ENCODE peak calls at places on chromosomes 1 and 21, in nine cellular contexts. One of them, this sample, is unnamed.

GRCh38 chr1:157030728-157031127 is 14.8 kb downstream of the ARHGEF11 start:
- DNase-seq in AML-193: no peak
- DNase-seq in HT1080: no peak
- DNase-seq in HTR-8/SVneo: no peak
- DNase-seq in thoracic aorta: no peak
- DNase-seq in stimulated activated CD4-positive, alpha-beta T cell treated with anti-CD3 and anti-CD28 coated beads, Interleukin-2, amount 100 ng/mL, for 24 hours: no peak
- DNase-seq in NCI-H146: no peak
- DNase-seq in psoas muscle: no peak
- DNase-seq in HCEC 1CT: no peak
- DNase-seq in this sample: no peak

GRCh38 chr1:150282558-150282958 is 204 bp downstream of the CIART start:
- DNase-seq in AML-193: no peak
- DNase-seq in HT1080: no peak
- DNase-seq in HTR-8/SVneo: no peak
- DNase-seq in thoracic aorta: no peak
- DNase-seq in stimulated activated CD4-positive, alpha-beta T cell treated with anti-CD3 and anti-CD28 coated beads, Interleukin-2, amount 100 ng/mL, for 24 hours: no peak
- DNase-seq in NCI-H146: peak; percentile 78
- DNase-seq in psoas muscle: no peak
- DNase-seq in HCEC 1CT: no peak
- DNase-seq in this sample: no peak

GRCh38 chr1:39154553-39155361 is 49.7 kb upstream of the MACF1 start:
- DNase-seq in AML-193: no peak
- DNase-seq in HT1080: peak; percentile 83
- DNase-seq in HTR-8/SVneo: no peak
- DNase-seq in thoracic aorta: no peak
- DNase-seq in stimulated activated CD4-positive, alpha-beta T cell treated with anti-CD3 and anti-CD28 coated beads, Interleukin-2, amount 100 ng/mL, for 24 hours: no peak
- DNase-seq in NCI-H146: no peak
- DNase-seq in psoas muscle: no peak
- DNase-seq in HCEC 1CT: peak; percentile 89
- DNase-seq in this sample: no peak

GRCh38 chr1:155006601-155007101 is 4.0 kb downstream of the ZBTB7B start:
- DNase-seq in AML-193: peak; percentile 87
- DNase-seq in HT1080: no peak
- DNase-seq in HTR-8/SVneo: no peak
- DNase-seq in thoracic aorta: no peak
- DNase-seq in stimulated activated CD4-positive, alpha-beta T cell treated with anti-CD3 and anti-CD28 coated beads, Interleukin-2, amount 100 ng/mL, for 24 hours: peak; percentile 52
- DNase-seq in NCI-H146: no peak
- DNase-seq in psoas muscle: no peak
- DNase-seq in HCEC 1CT: peak; percentile 23
- DNase-seq in this sample: peak; percentile 55

GRCh38 chr1:180219776-180220175 is 10.3 kb upstream of the LHX4 start:
- DNase-seq in AML-193: no peak
- DNase-seq in HT1080: no peak
- DNase-seq in HTR-8/SVneo: no peak
- DNase-seq in thoracic aorta: no peak
- DNase-seq in stimulated activated CD4-positive, alpha-beta T cell treated with anti-CD3 and anti-CD28 coated beads, Interleukin-2, amount 100 ng/mL, for 24 hours: no peak
- DNase-seq in NCI-H146: no peak
- DNase-seq in psoas muscle: no peak
- DNase-seq in HCEC 1CT: no peak
- DNase-seq in this sample: no peak

GRCh38 chr1:4140821-4141220 is 240.7 kb upstream of the C1orf174 start:
- DNase-seq in AML-193: no peak
- DNase-seq in HT1080: no peak
- DNase-seq in HTR-8/SVneo: no peak
- DNase-seq in thoracic aorta: no peak
- DNase-seq in stimulated activated CD4-positive, alpha-beta T cell treated with anti-CD3 and anti-CD28 coated beads, Interleukin-2, amount 100 ng/mL, for 24 hours: no peak
- DNase-seq in NCI-H146: no peak
- DNase-seq in psoas muscle: no peak
- DNase-seq in HCEC 1CT: no peak
- DNase-seq in this sample: no peak

GRCh38 chr1:174134000-174134659 is 25.2 kb upstream of the RABGAP1L start:
- DNase-seq in AML-193: no peak
- DNase-seq in HT1080: no peak
- DNase-seq in HTR-8/SVneo: no peak
- DNase-seq in thoracic aorta: no peak
- DNase-seq in stimulated activated CD4-positive, alpha-beta T cell treated with anti-CD3 and anti-CD28 coated beads, Interleukin-2, amount 100 ng/mL, for 24 hours: no peak
- DNase-seq in NCI-H146: peak; percentile 65
- DNase-seq in psoas muscle: no peak
- DNase-seq in HCEC 1CT: no peak
- DNase-seq in this sample: no peak

GRCh38 chr1:61157420-61157987 is 75.1 kb downstream of the NFIA start:
- DNase-seq in AML-193: no peak
- DNase-seq in HT1080: peak; percentile 74
- DNase-seq in HTR-8/SVneo: no peak
- DNase-seq in thoracic aorta: no peak
- DNase-seq in stimulated activated CD4-positive, alpha-beta T cell treated with anti-CD3 and anti-CD28 coated beads, Interleukin-2, amount 100 ng/mL, for 24 hours: no peak
- DNase-seq in NCI-H146: no peak
- DNase-seq in psoas muscle: no peak
- DNase-seq in HCEC 1CT: peak; percentile 42
- DNase-seq in this sample: no peak

GRCh38 chr1:5189384-5189783 is 535.0 kb downstream of the AJAP1 start:
- DNase-seq in AML-193: no peak
- DNase-seq in HT1080: no peak
- DNase-seq in HTR-8/SVneo: no peak
- DNase-seq in thoracic aorta: no peak
- DNase-seq in stimulated activated CD4-positive, alpha-beta T cell treated with anti-CD3 and anti-CD28 coated beads, Interleukin-2, amount 100 ng/mL, for 24 hours: no peak
- DNase-seq in NCI-H146: no peak
- DNase-seq in psoas muscle: no peak
- DNase-seq in HCEC 1CT: no peak
- DNase-seq in this sample: no peak

GRCh38 chr1:212980123-212980800 is 29.9 kb downstream of the VASH2 start:
- DNase-seq in AML-193: no peak
- DNase-seq in HT1080: no peak
- DNase-seq in HTR-8/SVneo: no peak
- DNase-seq in thoracic aorta: no peak
- DNase-seq in stimulated activated CD4-positive, alpha-beta T cell treated with anti-CD3 and anti-CD28 coated beads, Interleukin-2, amount 100 ng/mL, for 24 hours: no peak
- DNase-seq in NCI-H146: no peak
- DNase-seq in psoas muscle: no peak
- DNase-seq in HCEC 1CT: peak; percentile 15
- DNase-seq in this sample: no peak

GRCh38 chr1:220221670-220222069 is 50.6 kb downstream of the RAB3GAP2 start:
- DNase-seq in AML-193: no peak
- DNase-seq in HT1080: no peak
- DNase-seq in HTR-8/SVneo: no peak
- DNase-seq in thoracic aorta: no peak
- DNase-seq in stimulated activated CD4-positive, alpha-beta T cell treated with anti-CD3 and anti-CD28 coated beads, Interleukin-2, amount 100 ng/mL, for 24 hours: no peak
- DNase-seq in NCI-H146: peak; percentile 56
- DNase-seq in psoas muscle: no peak
- DNase-seq in HCEC 1CT: no peak
- DNase-seq in this sample: no peak

GRCh38 chr1:231550448-231550781 is 21.9 kb downstream of the TSNAX start:
- DNase-seq in AML-193: peak; percentile 14
- DNase-seq in HT1080: peak; percentile 11
- DNase-seq in HTR-8/SVneo: no peak
- DNase-seq in thoracic aorta: no peak
- DNase-seq in stimulated activated CD4-positive, alpha-beta T cell treated with anti-CD3 and anti-CD28 coated beads, Interleukin-2, amount 100 ng/mL, for 24 hours: peak; percentile 8
- DNase-seq in NCI-H146: peak; percentile 59
- DNase-seq in psoas muscle: no peak
- DNase-seq in HCEC 1CT: no peak
- DNase-seq in this sample: no peak

GRCh38 chr21:46226920-46227599 is 1.5 kb downstream of the LSS start:
- DNase-seq in AML-193: peak; percentile 23
- DNase-seq in HT1080: no peak
- DNase-seq in HTR-8/SVneo: no peak
- DNase-seq in thoracic aorta: no peak
- DNase-seq in stimulated activated CD4-positive, alpha-beta T cell treated with anti-CD3 and anti-CD28 coated beads, Interleukin-2, amount 100 ng/mL, for 24 hours: no peak
- DNase-seq in NCI-H146: no peak
- DNase-seq in psoas muscle: no peak
- DNase-seq in HCEC 1CT: peak; percentile 44
- DNase-seq in this sample: no peak

GRCh38 chr1:202155478-202156021 is 4.9 kb downstream of the PTPN7 start:
- DNase-seq in AML-193: no peak
- DNase-seq in HT1080: peak; percentile 19
- DNase-seq in HTR-8/SVneo: peak; percentile 53
- DNase-seq in thoracic aorta: no peak
- DNase-seq in stimulated activated CD4-positive, alpha-beta T cell treated with anti-CD3 and anti-CD28 coated beads, Interleukin-2, amount 100 ng/mL, for 24 hours: no peak
- DNase-seq in NCI-H146: no peak
- DNase-seq in psoas muscle: no peak
- DNase-seq in HCEC 1CT: no peak
- DNase-seq in this sample: peak; percentile 52

GRCh38 chr1:167747988-167748387 is 26.2 kb downstream of the MPZL1 start:
- DNase-seq in AML-193: no peak
- DNase-seq in HT1080: no peak
- DNase-seq in HTR-8/SVneo: no peak
- DNase-seq in thoracic aorta: no peak
- DNase-seq in stimulated activated CD4-positive, alpha-beta T cell treated with anti-CD3 and anti-CD28 coated beads, Interleukin-2, amount 100 ng/mL, for 24 hours: no peak
- DNase-seq in NCI-H146: no peak
- DNase-seq in psoas muscle: no peak
- DNase-seq in HCEC 1CT: peak; percentile 75
- DNase-seq in this sample: no peak

GRCh38 chr1:230163205-230163604 is 96.2 kb downstream of the GALNT2 start:
- DNase-seq in AML-193: no peak
- DNase-seq in HT1080: no peak
- DNase-seq in HTR-8/SVneo: no peak
- DNase-seq in thoracic aorta: no peak
- DNase-seq in stimulated activated CD4-positive, alpha-beta T cell treated with anti-CD3 and anti-CD28 coated beads, Interleukin-2, amount 100 ng/mL, for 24 hours: no peak
- DNase-seq in NCI-H146: no peak
- DNase-seq in psoas muscle: peak; percentile 83
- DNase-seq in HCEC 1CT: no peak
- DNase-seq in this sample: peak; percentile 32

GRCh38 chr1:8122160-8122476 is 96.0 kb upstream of the ERRFI1 start:
- DNase-seq in AML-193: no peak
- DNase-seq in HT1080: peak; percentile 36
- DNase-seq in HTR-8/SVneo: no peak
- DNase-seq in thoracic aorta: no peak
- DNase-seq in stimulated activated CD4-positive, alpha-beta T cell treated with anti-CD3 and anti-CD28 coated beads, Interleukin-2, amount 100 ng/mL, for 24 hours: no peak
- DNase-seq in NCI-H146: no peak
- DNase-seq in psoas muscle: no peak
- DNase-seq in HCEC 1CT: peak; percentile 92
- DNase-seq in this sample: no peak

GRCh38 chr1:66418021-66418420 is 115.9 kb upstream of the SGIP1 start:
- DNase-seq in AML-193: no peak
- DNase-seq in HT1080: no peak
- DNase-seq in HTR-8/SVneo: no peak
- DNase-seq in thoracic aorta: no peak
- DNase-seq in stimulated activated CD4-positive, alpha-beta T cell treated with anti-CD3 and anti-CD28 coated beads, Interleukin-2, amount 100 ng/mL, for 24 hours: no peak
- DNase-seq in NCI-H146: no peak
- DNase-seq in psoas muscle: no peak
- DNase-seq in HCEC 1CT: no peak
- DNase-seq in this sample: no peak

GRCh38 chr1:187621961-187622360 is 793.2 kb downstream of the PLA2G4A start:
- DNase-seq in AML-193: no peak
- DNase-seq in HT1080: peak; percentile 79
- DNase-seq in HTR-8/SVneo: no peak
- DNase-seq in thoracic aorta: no peak
- DNase-seq in stimulated activated CD4-positive, alpha-beta T cell treated with anti-CD3 and anti-CD28 coated beads, Interleukin-2, amount 100 ng/mL, for 24 hours: no peak
- DNase-seq in NCI-H146: no peak
- DNase-seq in psoas muscle: no peak
- DNase-seq in HCEC 1CT: peak; percentile 59
- DNase-seq in this sample: no peak

GRCh38 chr1:29839726-29840125 is 603.4 kb downstream of the PTPRU start:
- DNase-seq in AML-193: no peak
- DNase-seq in HT1080: no peak
- DNase-seq in HTR-8/SVneo: no peak
- DNase-seq in thoracic aorta: no peak
- DNase-seq in stimulated activated CD4-positive, alpha-beta T cell treated with anti-CD3 and anti-CD28 coated beads, Interleukin-2, amount 100 ng/mL, for 24 hours: no peak
- DNase-seq in NCI-H146: no peak
- DNase-seq in psoas muscle: no peak
- DNase-seq in HCEC 1CT: no peak
- DNase-seq in this sample: no peak

GRCh38 chr1:61851849-61852692 is 109.8 kb downstream of the PATJ start:
- DNase-seq in AML-193: peak; percentile 57
- DNase-seq in HT1080: peak; percentile 19
- DNase-seq in HTR-8/SVneo: peak; percentile 19
- DNase-seq in thoracic aorta: no peak
- DNase-seq in stimulated activated CD4-positive, alpha-beta T cell treated with anti-CD3 and anti-CD28 coated beads, Interleukin-2, amount 100 ng/mL, for 24 hours: no peak
- DNase-seq in NCI-H146: peak; percentile 50
- DNase-seq in psoas muscle: no peak
- DNase-seq in HCEC 1CT: peak; percentile 57
- DNase-seq in this sample: peak; percentile 71

GRCh38 chr1:37676281-37677243 is 15.8 kb upstream of the CDCA8 start:
- DNase-seq in AML-193: no peak
- DNase-seq in HT1080: no peak
- DNase-seq in HTR-8/SVneo: no peak
- DNase-seq in thoracic aorta: no peak
- DNase-seq in stimulated activated CD4-positive, alpha-beta T cell treated with anti-CD3 and anti-CD28 coated beads, Interleukin-2, amount 100 ng/mL, for 24 hours: no peak
- DNase-seq in NCI-H146: no peak
- DNase-seq in psoas muscle: no peak
- DNase-seq in HCEC 1CT: no peak
- DNase-seq in this sample: no peak

GRCh38 chr1:31587720-31588423 is 11.6 kb downstream of the TINAGL1 start:
- DNase-seq in AML-193: peak; percentile 33
- DNase-seq in HT1080: peak; percentile 48
- DNase-seq in HTR-8/SVneo: peak; percentile 76
- DNase-seq in thoracic aorta: peak; percentile 68
- DNase-seq in stimulated activated CD4-positive, alpha-beta T cell treated with anti-CD3 and anti-CD28 coated beads, Interleukin-2, amount 100 ng/mL, for 24 hours: peak; percentile 63
- DNase-seq in NCI-H146: peak; percentile 12
- DNase-seq in psoas muscle: peak; percentile 80
- DNase-seq in HCEC 1CT: no peak
- DNase-seq in this sample: peak; percentile 46

GRCh38 chr1:116987256-116987555 is 14.4 kb upstream of the CD101 start:
- DNase-seq in AML-193: no peak
- DNase-seq in HT1080: no peak
- DNase-seq in HTR-8/SVneo: no peak
- DNase-seq in thoracic aorta: no peak
- DNase-seq in stimulated activated CD4-positive, alpha-beta T cell treated with anti-CD3 and anti-CD28 coated beads, Interleukin-2, amount 100 ng/mL, for 24 hours: peak; percentile 73
- DNase-seq in NCI-H146: peak; percentile 14
- DNase-seq in psoas muscle: no peak
- DNase-seq in HCEC 1CT: no peak
- DNase-seq in this sample: no peak

GRCh38 chr1:171819946-171820345 is 21.4 kb upstream of the DNM3 start:
- DNase-seq in AML-193: no peak
- DNase-seq in HT1080: no peak
- DNase-seq in HTR-8/SVneo: no peak
- DNase-seq in thoracic aorta: no peak
- DNase-seq in stimulated activated CD4-positive, alpha-beta T cell treated with anti-CD3 and anti-CD28 coated beads, Interleukin-2, amount 100 ng/mL, for 24 hours: no peak
- DNase-seq in NCI-H146: no peak
- DNase-seq in psoas muscle: no peak
- DNase-seq in HCEC 1CT: no peak
- DNase-seq in this sample: no peak

GRCh38 chr1:242723044-242723742 is 198.7 kb upstream of the PLD5 start:
- DNase-seq in AML-193: no peak
- DNase-seq in HT1080: no peak
- DNase-seq in HTR-8/SVneo: no peak
- DNase-seq in thoracic aorta: no peak
- DNase-seq in stimulated activated CD4-positive, alpha-beta T cell treated with anti-CD3 and anti-CD28 coated beads, Interleukin-2, amount 100 ng/mL, for 24 hours: no peak
- DNase-seq in NCI-H146: peak; percentile 27
- DNase-seq in psoas muscle: no peak
- DNase-seq in HCEC 1CT: no peak
- DNase-seq in this sample: no peak

GRCh38 chr1:62194651-62195282 is at the start of gene L1TD1:
- DNase-seq in AML-193: no peak
- DNase-seq in HT1080: no peak
- DNase-seq in HTR-8/SVneo: peak; percentile 34
- DNase-seq in thoracic aorta: no peak
- DNase-seq in stimulated activated CD4-positive, alpha-beta T cell treated with anti-CD3 and anti-CD28 coated beads, Interleukin-2, amount 100 ng/mL, for 24 hours: no peak
- DNase-seq in NCI-H146: no peak
- DNase-seq in psoas muscle: no peak
- DNase-seq in HCEC 1CT: no peak
- DNase-seq in this sample: no peak

GRCh38 chr1:89842547-89843278 is 21.9 kb downstream of the LRRC8D start:
- DNase-seq in AML-193: peak; percentile 57
- DNase-seq in HT1080: no peak
- DNase-seq in HTR-8/SVneo: no peak
- DNase-seq in thoracic aorta: no peak
- DNase-seq in stimulated activated CD4-positive, alpha-beta T cell treated with anti-CD3 and anti-CD28 coated beads, Interleukin-2, amount 100 ng/mL, for 24 hours: peak; percentile 11
- DNase-seq in NCI-H146: no peak
- DNase-seq in psoas muscle: no peak
- DNase-seq in HCEC 1CT: peak; percentile 50
- DNase-seq in this sample: peak; percentile 60

GRCh38 chr1:101004666-101005065 is 20.9 kb downstream of the DPH5 start:
- DNase-seq in AML-193: no peak
- DNase-seq in HT1080: no peak
- DNase-seq in HTR-8/SVneo: no peak
- DNase-seq in thoracic aorta: no peak
- DNase-seq in stimulated activated CD4-positive, alpha-beta T cell treated with anti-CD3 and anti-CD28 coated beads, Interleukin-2, amount 100 ng/mL, for 24 hours: no peak
- DNase-seq in NCI-H146: no peak
- DNase-seq in psoas muscle: no peak
- DNase-seq in HCEC 1CT: peak; percentile 53
- DNase-seq in this sample: no peak

GRCh38 chr1:228000836-228001563 is 5.8 kb upstream of the WNT3A start:
- DNase-seq in AML-193: no peak
- DNase-seq in HT1080: no peak
- DNase-seq in HTR-8/SVneo: no peak
- DNase-seq in thoracic aorta: no peak
- DNase-seq in stimulated activated CD4-positive, alpha-beta T cell treated with anti-CD3 and anti-CD28 coated beads, Interleukin-2, amount 100 ng/mL, for 24 hours: no peak
- DNase-seq in NCI-H146: no peak
- DNase-seq in psoas muscle: peak; percentile 16
- DNase-seq in HCEC 1CT: no peak
- DNase-seq in this sample: no peak

GRCh38 chr1:156126701-156127534 is 12.4 kb downstream of the LMNA start:
- DNase-seq in AML-193: peak; percentile 87
- DNase-seq in HT1080: peak; percentile 98
- DNase-seq in HTR-8/SVneo: no peak
- DNase-seq in thoracic aorta: no peak
- DNase-seq in stimulated activated CD4-positive, alpha-beta T cell treated with anti-CD3 and anti-CD28 coated beads, Interleukin-2, amount 100 ng/mL, for 24 hours: peak; percentile 82
- DNase-seq in NCI-H146: no peak
- DNase-seq in psoas muscle: peak; percentile 73
- DNase-seq in HCEC 1CT: peak; percentile 97
- DNase-seq in this sample: no peak